ENCODE peak calls at places on chromosomes 2 and 18, in eight cellular contexts. R, O, G, F, E, T, X and H are unnamed samples.

GRCh38 chr18:79680100-79680879 is 687 bp downstream of the CTDP1 start:
- DNase-seq in R (peak; percentile 61), T (peak; percentile 41), E (no peak), X (no peak), O (peak; percentile 51), F (peak; percentile 68), G (peak; percentile 39), H (no peak)

GRCh38 chr2:187266147-187266546 is 181.9 kb downstream of the CALCRL start:
- DNase-seq in X (no peak), G (no peak), F (no peak), R (no peak), E (no peak), T (no peak), O (no peak), H (no peak)

GRCh38 chr2:161424179-161424763 is 8.2 kb downstream of the TBR1 start:
- DNase-seq in O (no peak), E (no peak), X (no peak), G (no peak), T (no peak), R (no peak), F (no peak), H (no peak)

GRCh38 chr18:24567199-24567598 is 106.8 kb downstream of the HRH4 start:
- DNase-seq in F (no peak), O (no peak), E (no peak), G (no peak), R (no peak), X (peak; percentile 90), T (no peak), H (no peak)

GRCh38 chr18:35289293-35290069 is 548 bp downstream of the ZSCAN30 start:
- DNase-seq in F (peak; percentile 30), E (no peak), T (peak; percentile 4), X (no peak), O (peak; percentile 19), R (peak; percentile 52), G (peak; percentile 32), H (peak; percentile 72)

GRCh38 chr2:64474200-64474630 is 20.3 kb downstream of the LGALSL start:
- DNase-seq in X (no peak), O (no peak), F (no peak), E (no peak), G (no peak), R (no peak), T (no peak), H (no peak)

GRCh38 chr2:10294077-10294476 is 8.6 kb upstream of the HPCAL1 start:
- DNase-seq in R (no peak), X (no peak), E (no peak), T (no peak), F (no peak), O (no peak), G (no peak), H (no peak)

GRCh38 chr2:85174943-85175342 is 41.8 kb downstream of the TCF7L1 start:
- DNase-seq in R (no peak), F (no peak), E (no peak), G (no peak), X (no peak), T (no peak), O (no peak), H (no peak)

GRCh38 chr2:70789304-70790078 is 952 bp downstream of the FIGLA start:
- DNase-seq in O (peak; percentile 52), E (no peak), F (peak; percentile 81), R (peak; percentile 36), X (no peak), T (peak; percentile 58), G (peak; percentile 54), H (peak; percentile 71)

GRCh38 chr2:173087793-173088493 is 12.3 kb downstream of the MAP3K20 start:
- DNase-seq in E (no peak), O (no peak), T (peak; percentile 60), X (no peak), G (no peak), R (no peak), F (no peak), H (no peak)

GRCh38 chr2:46812381-46813024 is 103.1 kb downstream of the MCFD2 start:
- DNase-seq in R (no peak), O (no peak), E (no peak), T (no peak), G (no peak), X (peak; percentile 93), F (peak; percentile 50), H (peak; percentile 84)

GRCh38 chr2:235223011-235223410 is 270.8 kb upstream of the AGAP1 start:
- DNase-seq in F (peak; percentile 71), G (no peak), T (no peak), O (no peak), R (no peak), E (no peak), X (peak; percentile 19), H (no peak)

GRCh38 chr18:46385124-46385523 is 271.9 kb downstream of the LOXHD1 start:
- DNase-seq in T (no peak), G (no peak), F (no peak), O (no peak), X (no peak), R (no peak), E (no peak), H (no peak)

GRCh38 chr2:44244135-44244871 is 31.0 kb upstream of the SLC3A1 start:
- DNase-seq in O (peak; percentile 46), G (peak; percentile 76), F (peak; percentile 75), T (peak; percentile 77), X (no peak), R (peak; percentile 65), E (no peak), H (peak; percentile 72)

GRCh38 chr18:26470011-26470637 is 78.2 kb downstream of the KCTD1 start:
- DNase-seq in R (no peak), T (no peak), E (peak; percentile 67), O (no peak), F (no peak), G (no peak), X (no peak), H (no peak)

GRCh38 chr18:50424877-50425690 is 50.2 kb downstream of the SKA1 start:
- DNase-seq in R (no peak), F (no peak), X (peak; percentile 74), T (peak; percentile 86), G (peak; percentile 75), O (peak; percentile 59), E (no peak), H (no peak)

GRCh38 chr2:86020984-86021383 is 84.7 kb downstream of the POLR1A start:
- DNase-seq in O (no peak), E (no peak), G (no peak), X (no peak), R (no peak), T (no peak), F (no peak), H (peak; percentile 78)

GRCh38 chr18:62957885-62958472 is 242.6 kb downstream of the PHLPP1 start:
- DNase-seq in X (no peak), G (peak; percentile 41), R (peak; percentile 44), O (no peak), E (no peak), T (peak; percentile 46), F (no peak), H (no peak)

GRCh38 chr2:238168196-238168815 is 9.5 kb downstream of the ERFE start:
- DNase-seq in E (no peak), O (peak; percentile 51), X (no peak), G (no peak), F (peak; percentile 22), T (no peak), R (no peak), H (no peak)

DNA sequence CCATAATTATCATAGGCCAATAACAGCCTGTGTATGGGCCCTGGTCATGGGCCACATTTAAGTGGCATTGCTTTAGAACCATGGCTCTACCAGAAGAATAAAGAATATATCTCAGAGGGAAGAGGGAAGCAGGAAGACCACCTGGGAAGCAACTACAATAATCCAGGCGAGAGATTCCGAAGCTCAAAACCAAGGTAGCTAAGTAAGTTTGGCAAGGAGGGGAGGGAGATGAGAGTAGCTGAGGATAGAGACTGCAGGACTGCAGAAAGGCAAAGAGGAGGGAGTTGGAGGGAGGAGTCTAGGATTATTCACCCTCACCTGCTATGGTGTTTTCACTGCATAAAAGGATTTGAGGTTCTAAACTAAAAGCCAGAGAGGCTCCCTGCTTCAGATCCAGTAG is 293.5 kb downstream of the SETBP1 start:
- DNase-seq in E (no peak), X (no peak), T (no peak), G (no peak), R (no peak), F (no peak), O (no peak), H (no peak)
- TF ChIP-seq EP300 in E (no peak), X (no peak), T (no peak), G (no peak), R (no peak), F (no peak), O (no peak), H (no peak)

DNA sequence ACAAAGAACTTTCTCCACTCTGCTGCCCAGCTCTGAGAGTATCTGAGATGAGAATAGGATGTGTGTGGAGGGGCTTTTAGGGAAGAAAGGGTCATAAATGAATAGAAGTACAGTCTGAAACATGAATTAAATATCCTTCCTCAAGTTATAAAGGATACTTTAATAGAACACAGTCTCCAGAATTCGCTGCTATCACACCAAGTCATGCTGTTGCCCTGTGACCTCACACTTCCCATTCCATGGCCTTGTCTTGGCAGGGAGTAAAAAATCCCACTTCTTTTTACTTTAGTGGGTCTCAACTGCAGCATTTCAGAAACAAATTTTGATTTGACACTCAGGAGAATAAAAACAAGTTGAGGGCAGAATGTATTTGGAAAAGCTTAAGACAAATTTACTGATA is 3.8 kb upstream of the RPE start:
- DNase-seq in R (no peak), T (no peak), O (no peak), E (no peak), G (no peak), F (no peak), X (no peak), H (no peak)
- H3K27ac ChIP-seq in R (no peak overlapping the region), T (no peak overlapping the region), O (no peak overlapping the region), E (no peak overlapping the region), G (no peak overlapping the region), F (no peak overlapping the region), X (no peak overlapping the region), H (no peak overlapping the region)

DNA sequence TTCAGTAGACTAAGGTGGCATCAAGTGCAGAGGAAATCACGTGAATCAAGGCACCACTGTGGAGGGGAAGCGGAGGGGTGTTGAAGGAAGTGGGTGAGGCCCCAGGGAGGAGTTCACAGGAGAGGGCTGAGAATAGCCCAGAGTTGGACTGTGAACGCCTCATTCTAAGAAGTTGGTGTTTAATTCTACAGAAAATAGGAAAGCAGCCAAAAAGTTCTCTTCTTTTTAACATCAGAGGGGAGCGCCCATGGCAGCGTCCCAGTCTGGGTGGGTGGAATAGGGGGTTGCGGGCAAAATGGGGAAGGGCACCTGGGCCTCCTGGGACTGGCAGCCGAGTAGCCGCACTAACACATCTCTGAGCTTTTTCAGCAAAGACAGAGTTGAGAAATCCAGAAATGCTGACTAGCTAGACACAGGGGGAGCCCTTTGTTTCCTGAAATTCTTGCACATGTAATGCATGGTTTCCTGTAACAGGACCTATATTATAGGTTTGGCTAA is 96.9 kb downstream of the NEB start:
- DNase-seq in O (no peak), T (no peak), R (peak; percentile 23), E (peak; percentile 11), G (no peak), X (no peak), F (no peak), H (no peak)
- TF ChIP-seq POLR2AphosphoS5 in O (no peak), T (no peak), R (no peak), E (no peak), G (no peak), X (no peak), F (no peak), H (no peak)

DNA sequence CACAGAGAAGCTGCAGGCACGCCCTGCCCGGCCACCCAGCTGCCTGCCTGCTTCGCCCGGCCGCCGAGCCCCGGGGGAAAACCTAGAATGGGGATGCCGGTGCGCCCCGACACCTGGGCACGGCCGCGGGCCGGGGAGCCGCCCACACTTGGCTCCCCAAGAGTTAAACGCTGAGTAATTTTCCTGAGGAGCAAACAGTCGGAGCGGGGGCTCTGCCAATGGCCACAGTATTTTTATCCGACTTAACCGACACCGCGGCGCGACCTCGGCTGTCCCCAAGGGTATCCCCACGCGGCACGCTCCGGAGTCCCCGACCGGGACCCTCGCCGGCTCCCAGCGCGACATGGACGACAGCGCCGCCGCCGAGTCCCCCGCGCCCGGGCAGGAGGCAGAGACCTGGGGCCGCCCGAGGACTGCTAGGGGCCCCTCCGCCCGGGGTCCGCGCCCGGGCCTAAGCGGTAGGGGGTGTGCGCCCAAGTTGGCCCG is 567 bp downstream of the UXS1 start:
- DNase-seq in O (peak; percentile 26), T (peak; percentile 15), R (peak; percentile 63), F (peak; percentile 70), X (no peak), G (peak; percentile 51), E (no peak), H (no peak)
- TF ChIP-seq EP300 in O (no peak), T (no peak), R (no peak), F (no peak), X (no peak), G (no peak), E (no peak), H (no peak)